ENCODE peak calls at places on chromosomes 6 and 20, in seven cellular contexts. I is heart right ventricle; G is activated CD4-positive, alpha-beta T cell treated with anti-CD3 and anti-CD28 coated beads, Interleukin-2, amount 50 U/mL, for 24 hours; N is neural crest cell; P is mucosa of gallbladder; M is astrocyte; T is CD8-positive, alpha-beta T cell. X is an unnamed sample.

GRCh38 chr6:104321301-104321700 is 538.4 kb downstream of the HACE1 start:
- DNase-seq in I (no peak), G (no peak), N (no peak), P (no peak), M (no peak), T (no peak), X (no peak)

GRCh38 chr6:9168669-9169068 is 733.3 kb upstream of the SLC35B3 start:
- DNase-seq in I (no peak), G (no peak), N (no peak), P (no peak), M (no peak), T (no peak), X (no peak)

GRCh38 chr6:145502417-145502816 is 232.9 kb downstream of the EPM2A start:
- DNase-seq in I (no peak), G (no peak), N (no peak), P (no peak), M (no peak), T (no peak), X (no peak)

GRCh38 chr6:24004062-24004461 is 122.0 kb upstream of the NRSN1 start:
- DNase-seq in I (no peak), G (no peak), N (no peak), P (no peak), M (peak; percentile 93), T (no peak), X (no peak)

GRCh38 chr6:142444800-142445405 is 143.1 kb downstream of the ADGRG6 start:
- DNase-seq in I (no peak), G (no peak), N (no peak), P (no peak), M (no peak), T (no peak), X (no peak)

GRCh38 chr20:62899633-62900051 is 26.7 kb downstream of the DIDO1 start:
- DNase-seq in I (no peak), G (no peak), N (no peak), P (no peak), M (no peak), T (no peak), X (no peak)

GRCh38 chr6:170244721-170245201 is 46.1 kb downstream of the DLL1 start:
- DNase-seq in I (no peak), G (no peak), N (no peak), P (no peak), M (no peak), T (no peak), X (no peak)

GRCh38 chr6:168721571-168721970 is 280.6 kb downstream of the SMOC2 start:
- DNase-seq in I (no peak), G (no peak), N (no peak), P (no peak), M (no peak), T (no peak), X (no peak)

GRCh38 chr6:113684382-113684901 is 172.7 kb upstream of the MARCKS start:
- DNase-seq in I (no peak), G (no peak), N (no peak), P (no peak), M (peak; percentile 51), T (no peak), X (no peak)

GRCh38 chr20:6120491-6120988 is 2.3 kb downstream of the FERMT1 start:
- DNase-seq in I (no peak), G (no peak), N (no peak), P (no peak), M (no peak), T (no peak), X (no peak)

GRCh38 chr6:51021171-51021570 is 202.5 kb downstream of the TFAP2B start:
- DNase-seq in I (no peak), G (no peak), N (no peak), P (no peak), M (no peak), T (no peak), X (no peak)

GRCh38 chr6:38279945-38280588 is 359.7 kb downstream of the BTBD9 start:
- DNase-seq in I (no peak), G (no peak), N (no peak), P (no peak), M (no peak), T (no peak), X (no peak)

GRCh38 chr20:4545526-4545925 is 176.2 kb upstream of the PRND start:
- DNase-seq in I (no peak), G (no peak), N (no peak), P (no peak), M (peak; percentile 85), T (no peak), X (no peak)

GRCh38 chr20:53580376-53581111 is 13.1 kb downstream of the ZNF217 start:
- DNase-seq in I (no peak), G (no peak), N (no peak), P (no peak), M (no peak), T (no peak), X (no peak)

GRCh38 chr6:139409026-139409425 is 34.6 kb upstream of the CITED2 start:
- DNase-seq in I (no peak), G (no peak), N (no peak), P (no peak), M (peak; percentile 98), T (no peak), X (no peak)

GRCh38 chr20:57579898-57580447 is 19.1 kb downstream of the PCK1 start:
- DNase-seq in I (no peak), G (no peak), N (no peak), P (no peak), M (peak; percentile 16), T (no peak), X (no peak)

GRCh38 chr6:160254467-160255312 is 3.9 kb downstream of the SLC22A2 start:
- DNase-seq in I (no peak), G (no peak), N (no peak), P (peak; percentile 72), M (no peak), T (no peak), X (peak; percentile 74)

GRCh38 chr20:54622338-54623280 is 147.2 kb downstream of the DOK5 start:
- DNase-seq in I (no peak), G (no peak), N (no peak), P (no peak), M (peak; percentile 51), T (no peak), X (no peak)

GRCh38 chr6:46998436-46999017 is 43.6 kb downstream of the ADGRF1 start:
- DNase-seq in I (no peak), G (no peak), N (no peak), P (no peak), M (peak; percentile 85), T (no peak), X (no peak)

GRCh38 chr6:44508646-44509045 is 121.1 kb downstream of the CDC5L start:
- DNase-seq in I (no peak), G (no peak), N (no peak), P (no peak), M (peak; percentile 98), T (no peak), X (no peak)

GRCh38 chr6:65398851-65399250 is 308.2 kb downstream of the EYS start:
- DNase-seq in I (no peak), G (no peak), N (no peak), P (no peak), M (no peak), T (no peak), X (no peak)

GRCh38 chr6:42928748-42929087 is 562 bp upstream of the CNPY3 start:
- DNase-seq in I (no peak), G (no peak), N (no peak), P (no peak), M (no peak), T (no peak), X (no peak)

GRCh38 chr20:46978871-46979536 is 84.4 kb downstream of the EYA2 start:
- DNase-seq in I (no peak), G (no peak), N (peak; percentile 14), P (no peak), M (no peak), T (no peak), X (no peak)

GRCh38 chr6:16670617-16671051 is 90.6 kb downstream of the ATXN1 start:
- DNase-seq in I (no peak), G (no peak), N (no peak), P (no peak), M (no peak), T (no peak), X (no peak)

GRCh38 chr20:48921883-48922867 is 664 bp downstream of the ARFGEF2 start:
- DNase-seq in I (peak; percentile 62), G (no peak), N (no peak), P (no peak), M (peak; percentile 26), T (no peak), X (peak; percentile 66)

GRCh38 chr6:127855542-127856159 is 45.2 kb downstream of the THEMIS start:
- DNase-seq in I (no peak), G (peak; percentile 51), N (no peak), P (peak; percentile 27), M (no peak), T (peak; percentile 32), X (no peak)

GRCh38 chr6:56714982-56715456 is 72.3 kb upstream of the DST start:
- DNase-seq in I (no peak), G (no peak), N (no peak), P (no peak), M (peak; percentile 88), T (no peak), X (no peak)

GRCh38 chr6:34914358-34914757 is 25.3 kb downstream of the ANKS1A start:
- DNase-seq in I (no peak), G (no peak), N (no peak), P (no peak), M (no peak), T (no peak), X (no peak)

GRCh38 chr20:54250691-54251090 is 42.8 kb downstream of the PFDN4 start:
- DNase-seq in I (no peak), G (no peak), N (no peak), P (no peak), M (no peak), T (no peak), X (no peak)

GRCh38 chr6:170051229-170052172 is 239.4 kb downstream of the DLL1 start:
- DNase-seq in I (no peak), G (no peak), N (no peak), P (no peak), M (no peak), T (no peak), X (no peak)

X was measured in colonic mucosa.